ENCODE peak calls at places on chromosomes 16 and 17, in eight cellular contexts. One of them, this sample, is unnamed.

GRCh38 chr17:38733315-38734234 is 3.4 kb downstream of the CISD3 start:
- DNase-seq in K562: no peak
- DNase-seq in uterus: no peak
- DNase-seq in endothelial cell of umbilical vein: no peak
- DNase-seq in breast epithelium: no peak
- DNase-seq in spleen: no peak
- DNase-seq in heart left ventricle: no peak
- DNase-seq in sigmoid colon: no peak
- DNase-seq in this sample: no peak

GRCh38 chr17:57898487-57899311 is 48.9 kb upstream of the MRPS23 start:
- DNase-seq in heart left ventricle: peak; percentile 77
- DNase-seq in K562: no peak
- DNase-seq in endothelial cell of umbilical vein: no peak
- DNase-seq in uterus: no peak
- DNase-seq in spleen: no peak
- DNase-seq in breast epithelium: no peak
- DNase-seq in sigmoid colon: peak; percentile 89
- DNase-seq in this sample: peak; percentile 36

GRCh38 chr16:86511317-86512161 is 1.2 kb downstream of the FOXF1 start:
- DNase-seq in heart left ventricle: peak; percentile 48
- DNase-seq in spleen: no peak
- DNase-seq in breast epithelium: no peak
- DNase-seq in endothelial cell of umbilical vein: no peak
- DNase-seq in uterus: no peak
- DNase-seq in K562: no peak
- DNase-seq in sigmoid colon: peak; percentile 74
- DNase-seq in this sample: no peak

GRCh38 chr16:31107465-31107867 is 720 bp upstream of the BCKDK start:
- DNase-seq in K562: no peak
- DNase-seq in breast epithelium: no peak
- DNase-seq in sigmoid colon: no peak
- DNase-seq in endothelial cell of umbilical vein: no peak
- DNase-seq in heart left ventricle: no peak
- DNase-seq in uterus: no peak
- DNase-seq in spleen: no peak
- DNase-seq in this sample: no peak

GRCh38 chr16:10169031-10169430 is 13.2 kb downstream of the GRIN2A start:
- DNase-seq in sigmoid colon: no peak
- DNase-seq in endothelial cell of umbilical vein: no peak
- DNase-seq in uterus: no peak
- DNase-seq in spleen: no peak
- DNase-seq in heart left ventricle: no peak
- DNase-seq in breast epithelium: no peak
- DNase-seq in K562: no peak
- DNase-seq in this sample: no peak

GRCh38 chr17:38418693-38419507 is 9.4 kb upstream of the ARHGAP23 start:
- DNase-seq in uterus: no peak
- DNase-seq in heart left ventricle: no peak
- DNase-seq in K562: no peak
- DNase-seq in endothelial cell of umbilical vein: no peak
- DNase-seq in spleen: no peak
- DNase-seq in sigmoid colon: no peak
- DNase-seq in breast epithelium: no peak
- DNase-seq in this sample: no peak

GRCh38 chr17:34357398-34357797 is 1.1 kb downstream of the CCL13 start:
- DNase-seq in endothelial cell of umbilical vein: no peak
- DNase-seq in breast epithelium: no peak
- DNase-seq in heart left ventricle: no peak
- DNase-seq in spleen: no peak
- DNase-seq in K562: no peak
- DNase-seq in sigmoid colon: no peak
- DNase-seq in uterus: no peak
- DNase-seq in this sample: no peak

GRCh38 chr16:26644912-26645543 is 421.7 kb upstream of the C16orf82 start:
- DNase-seq in sigmoid colon: no peak
- DNase-seq in endothelial cell of umbilical vein: no peak
- DNase-seq in spleen: no peak
- DNase-seq in heart left ventricle: no peak
- DNase-seq in breast epithelium: no peak
- DNase-seq in K562: no peak
- DNase-seq in uterus: no peak
- DNase-seq in this sample: no peak

GRCh38 chr17:77324227-77324626 is 183.5 kb downstream of the SEC14L1 start:
- DNase-seq in endothelial cell of umbilical vein: no peak
- DNase-seq in heart left ventricle: peak; percentile 21
- DNase-seq in sigmoid colon: peak; percentile 62
- DNase-seq in breast epithelium: peak; percentile 3
- DNase-seq in spleen: peak; percentile 63
- DNase-seq in K562: no peak
- DNase-seq in uterus: peak; percentile 29
- DNase-seq in this sample: no peak

GRCh38 chr17:44247346-44248219 is 20.4 kb downstream of the SLC4A1 start:
- DNase-seq in spleen: no peak
- DNase-seq in endothelial cell of umbilical vein: no peak
- DNase-seq in heart left ventricle: peak; percentile 77
- DNase-seq in breast epithelium: no peak
- DNase-seq in K562: no peak
- DNase-seq in sigmoid colon: no peak
- DNase-seq in uterus: no peak
- DNase-seq in this sample: peak; percentile 60

GRCh38 chr17:44318077-44318892 is 6.3 kb downstream of the SLC25A39 start:
- DNase-seq in endothelial cell of umbilical vein: no peak
- DNase-seq in uterus: no peak
- DNase-seq in spleen: no peak
- DNase-seq in heart left ventricle: no peak
- DNase-seq in K562: peak; percentile 12
- DNase-seq in sigmoid colon: no peak
- DNase-seq in breast epithelium: no peak
- DNase-seq in this sample: no peak

GRCh38 chr16:990516-991291 is 9.1 kb downstream of the SOX8 start:
- DNase-seq in sigmoid colon: no peak
- DNase-seq in spleen: no peak
- DNase-seq in breast epithelium: no peak
- DNase-seq in uterus: no peak
- DNase-seq in K562: no peak
- DNase-seq in endothelial cell of umbilical vein: no peak
- DNase-seq in heart left ventricle: no peak
- DNase-seq in this sample: no peak

GRCh38 chr17:44772308-44773024 is 13.7 kb downstream of the ADAM11 start:
- DNase-seq in sigmoid colon: no peak
- DNase-seq in spleen: no peak
- DNase-seq in uterus: no peak
- DNase-seq in heart left ventricle: no peak
- DNase-seq in breast epithelium: no peak
- DNase-seq in K562: no peak
- DNase-seq in endothelial cell of umbilical vein: no peak
- DNase-seq in this sample: no peak

GRCh38 chr17:38333635-38334295 is 10.0 kb downstream of the GPR179 start:
- DNase-seq in breast epithelium: no peak
- DNase-seq in heart left ventricle: no peak
- DNase-seq in spleen: no peak
- DNase-seq in endothelial cell of umbilical vein: peak; percentile 33
- DNase-seq in K562: peak; percentile 78
- DNase-seq in uterus: no peak
- DNase-seq in sigmoid colon: no peak
- DNase-seq in this sample: peak; percentile 58

GRCh38 chr17:33968350-33969044 is 286.6 kb upstream of the CCL2 start:
- DNase-seq in uterus: no peak
- DNase-seq in K562: peak; percentile 38
- DNase-seq in spleen: no peak
- DNase-seq in heart left ventricle: no peak
- DNase-seq in endothelial cell of umbilical vein: no peak
- DNase-seq in breast epithelium: no peak
- DNase-seq in sigmoid colon: no peak
- DNase-seq in this sample: no peak

GRCh38 chr17:81033535-81034167 is 1.3 kb upstream of the BAIAP2 start:
- DNase-seq in K562: no peak
- DNase-seq in endothelial cell of umbilical vein: peak; percentile 32
- DNase-seq in heart left ventricle: peak; percentile 76
- DNase-seq in uterus: no peak
- DNase-seq in sigmoid colon: no peak
- DNase-seq in spleen: peak; percentile 78
- DNase-seq in breast epithelium: no peak
- DNase-seq in this sample: no peak

GRCh38 chr17:81036128-81036891 is 1.4 kb downstream of the BAIAP2 start:
- DNase-seq in breast epithelium: no peak
- DNase-seq in sigmoid colon: no peak
- DNase-seq in spleen: peak; percentile 77
- DNase-seq in endothelial cell of umbilical vein: no peak
- DNase-seq in uterus: no peak
- DNase-seq in heart left ventricle: no peak
- DNase-seq in K562: no peak
- DNase-seq in this sample: no peak

GRCh38 chr17:81035389-81036127 is 607 bp downstream of the BAIAP2 start:
- DNase-seq in heart left ventricle: peak; percentile 69
- DNase-seq in sigmoid colon: no peak
- DNase-seq in endothelial cell of umbilical vein: peak; percentile 26
- DNase-seq in K562: no peak
- DNase-seq in spleen: peak; percentile 88
- DNase-seq in uterus: no peak
- DNase-seq in breast epithelium: no peak
- DNase-seq in this sample: no peak

GRCh38 chr17:81034168-81034777 is 678 bp upstream of the BAIAP2 start:
- DNase-seq in uterus: no peak
- DNase-seq in breast epithelium: no peak
- DNase-seq in sigmoid colon: no peak
- DNase-seq in heart left ventricle: no peak
- DNase-seq in spleen: no peak
- DNase-seq in K562: no peak
- DNase-seq in endothelial cell of umbilical vein: no peak
- DNase-seq in this sample: no peak

DNA sequence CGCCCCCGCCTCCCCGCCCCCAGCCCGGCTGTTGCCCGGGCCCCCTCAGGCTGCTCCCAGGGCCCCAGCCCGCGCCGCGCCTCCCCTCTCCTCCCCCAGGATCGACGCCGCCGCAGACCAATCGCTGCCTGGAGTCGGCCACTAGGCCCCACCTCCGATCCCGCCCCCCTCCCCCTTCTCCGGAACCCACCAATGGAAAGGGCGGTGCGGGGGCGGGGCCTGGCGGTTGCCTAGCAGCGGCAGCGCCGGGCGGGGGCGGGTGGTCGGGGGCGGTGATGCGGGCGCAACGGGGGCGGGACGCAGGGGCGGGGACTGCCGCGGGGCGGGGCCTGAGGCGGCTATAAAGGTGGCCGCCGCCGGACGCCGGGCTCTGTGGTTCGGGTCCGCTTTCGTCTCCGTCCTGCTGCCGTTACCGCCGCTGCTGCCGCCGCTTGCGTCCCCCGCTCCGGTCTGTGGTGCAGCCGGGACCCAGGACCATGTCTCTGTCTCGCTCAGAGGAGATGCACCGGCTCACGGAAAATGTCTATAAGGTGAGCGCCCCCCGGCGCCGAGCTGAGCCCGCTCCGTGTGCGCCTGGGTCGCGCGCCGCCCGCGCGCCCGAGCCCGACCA is at the start of gene BAIAP2:
- DNase-seq in uterus: peak; percentile 96
- DNase-seq in spleen: peak; percentile 97
- DNase-seq in sigmoid colon: peak; percentile 98
- DNase-seq in endothelial cell of umbilical vein: peak; percentile 88
- DNase-seq in breast epithelium: peak; percentile 98
- DNase-seq in heart left ventricle: peak; percentile 99
- DNase-seq in K562: peak; percentile 100
- DNase-seq in this sample: peak; percentile 96
- TF ChIP-seq POLR2A in uterus: peak; percentile 98
- TF ChIP-seq POLR2A in spleen: peak; percentile 80
- TF ChIP-seq POLR2A in sigmoid colon: peak; percentile 96
- TF ChIP-seq POLR2A in endothelial cell of umbilical vein: peak; percentile 99
- TF ChIP-seq POLR2A in breast epithelium: peak; percentile 82
- TF ChIP-seq POLR2A in heart left ventricle: peak; percentile 86
- TF ChIP-seq POLR2A in K562: peak; percentile 96
- TF ChIP-seq POLR2A in this sample: peak; percentile 84

DNA sequence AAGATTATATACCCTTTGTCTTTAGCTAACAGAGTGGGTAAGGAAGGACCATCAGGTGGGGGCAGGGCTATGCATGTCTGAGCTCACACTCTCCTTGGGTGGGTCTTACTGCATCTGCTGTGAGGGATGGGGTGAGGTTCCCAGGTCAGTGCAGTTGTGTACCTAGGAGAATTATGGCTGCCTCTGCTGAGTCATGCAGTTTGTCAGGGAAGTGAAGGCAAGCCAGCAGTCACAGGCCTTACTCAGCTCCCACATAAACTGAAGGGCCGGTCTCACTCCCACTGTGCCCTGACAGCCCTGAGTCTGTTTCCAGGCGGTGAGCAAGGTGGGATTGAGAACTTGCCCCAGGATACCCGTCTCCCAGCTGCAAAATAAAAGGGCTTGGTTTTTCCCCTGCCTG is 328.6 kb downstream of the MAP2K6 start:
- DNase-seq in sigmoid colon: no peak
- DNase-seq in K562: no peak
- DNase-seq in heart left ventricle: no peak
- DNase-seq in uterus: no peak
- DNase-seq in endothelial cell of umbilical vein: no peak
- DNase-seq in spleen: no peak
- DNase-seq in breast epithelium: no peak
- DNase-seq in this sample: no peak
- H3K27ac ChIP-seq in sigmoid colon: no peak overlapping the region
- H3K27ac ChIP-seq in K562: no peak overlapping the region
- H3K27ac ChIP-seq in heart left ventricle: no peak overlapping the region
- H3K27ac ChIP-seq in uterus: no peak overlapping the region
- H3K27ac ChIP-seq in endothelial cell of umbilical vein: no peak overlapping the region
- H3K27ac ChIP-seq in spleen: no peak overlapping the region
- H3K27ac ChIP-seq in breast epithelium: no peak overlapping the region
- H3K27ac ChIP-seq in this sample: no peak overlapping the region

DNA sequence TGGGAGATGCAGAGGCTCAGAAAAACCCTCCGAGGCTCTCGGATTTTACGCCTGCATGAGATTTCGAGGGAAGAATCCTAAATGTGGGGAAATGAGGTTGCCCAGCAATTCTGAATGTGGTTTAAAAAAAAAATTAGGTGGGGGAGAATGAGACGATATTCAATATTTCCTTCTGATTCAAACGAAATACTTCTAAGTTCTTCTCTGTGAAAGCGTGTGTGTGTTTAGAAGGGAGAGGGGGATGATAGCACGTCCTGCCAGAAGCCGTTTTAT is 47.8 kb downstream of the TBC1D16 start:
- DNase-seq in K562: no peak
- DNase-seq in uterus: no peak
- DNase-seq in heart left ventricle: no peak
- DNase-seq in spleen: no peak
- DNase-seq in endothelial cell of umbilical vein: no peak
- DNase-seq in breast epithelium: no peak
- DNase-seq in sigmoid colon: no peak
- DNase-seq in this sample: no peak
- H3K4me1 ChIP-seq in K562: peaks cover 28% of the 10 kb centered on the region
- H3K4me1 ChIP-seq in uterus: peaks cover 26% of the 10 kb centered on the region
- H3K4me1 ChIP-seq in heart left ventricle: peaks cover 10% of the 10 kb centered on the region
- H3K4me1 ChIP-seq in spleen: peaks cover 97% of the 10 kb centered on the region
- H3K4me1 ChIP-seq in endothelial cell of umbilical vein: peaks cover 23% of the 10 kb centered on the region
- H3K4me1 ChIP-seq in breast epithelium: peaks cover 4% of the 10 kb centered on the region
- H3K4me1 ChIP-seq in sigmoid colon: peaks cover 3% of the 10 kb centered on the region
- H3K4me1 ChIP-seq in this sample: peaks cover 48% of the 10 kb centered on the region

DNA sequence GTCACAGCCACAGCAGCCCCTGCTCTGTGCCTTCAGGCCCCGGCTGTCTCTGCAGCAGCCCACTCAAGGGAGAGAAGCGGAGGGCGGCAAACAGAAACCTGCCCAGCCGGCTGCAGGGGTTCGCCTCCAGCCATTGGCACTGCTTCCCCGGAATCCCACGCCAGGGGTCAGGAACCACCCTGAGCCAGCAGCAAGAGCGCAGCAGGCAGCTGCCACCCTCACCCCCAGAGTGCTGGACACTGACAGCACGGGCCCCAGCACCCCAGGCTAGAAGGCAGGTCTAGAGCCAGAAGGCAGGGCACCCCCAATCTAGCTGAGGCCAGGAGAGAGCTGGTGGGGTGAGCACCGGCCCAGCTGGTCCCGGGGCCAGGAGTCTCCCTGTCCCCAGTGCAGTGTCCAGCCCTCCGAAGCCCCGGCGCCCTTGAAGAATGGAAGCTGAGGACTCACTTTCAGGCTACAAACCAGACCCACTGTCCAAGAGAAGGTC is 8.3 kb downstream of the UBALD2 start:
- DNase-seq in heart left ventricle: no peak
- DNase-seq in endothelial cell of umbilical vein: no peak
- DNase-seq in breast epithelium: no peak
- DNase-seq in K562: no peak
- DNase-seq in sigmoid colon: no peak
- DNase-seq in uterus: no peak
- DNase-seq in spleen: peak; percentile 86
- DNase-seq in this sample: no peak
- TF ChIP-seq POLR2A in heart left ventricle: no peak
- TF ChIP-seq POLR2A in endothelial cell of umbilical vein: no peak
- TF ChIP-seq POLR2A in breast epithelium: no peak
- TF ChIP-seq POLR2A in K562: no peak
- TF ChIP-seq POLR2A in sigmoid colon: no peak
- TF ChIP-seq POLR2A in uterus: no peak
- TF ChIP-seq POLR2A in spleen: no peak
- TF ChIP-seq POLR2A in this sample: no peak